ENCODE peak calls at places on chromosomes 5 and 9, in five cellular contexts. One of them, this sample, is unnamed.

GRCh38 chr9:136443087-136443486 is 3.4 kb upstream of the INPP5E start:
- DNase-seq in BJ: no peak
- DNase-seq in HFF-Myc: no peak
- DNase-seq in body of pancreas: no peak
- DNase-seq in astrocyte of the spinal cord: no peak
- DNase-seq in this sample: no peak

GRCh38 chr9:22773501-22774220 is 327.0 kb downstream of the DMRTA1 start:
- DNase-seq in HFF-Myc: no peak
- DNase-seq in body of pancreas: no peak
- DNase-seq in BJ: no peak
- DNase-seq in astrocyte of the spinal cord: no peak
- DNase-seq in this sample: no peak

GRCh38 chr9:81632599-81632998 is 56.7 kb downstream of the TLE1 start:
- DNase-seq in BJ: peak
- DNase-seq in astrocyte of the spinal cord: peak
- DNase-seq in body of pancreas: no peak
- DNase-seq in HFF-Myc: no peak
- DNase-seq in this sample: no peak

GRCh38 chr5:170438581-170438980 is 49.4 kb upstream of the KCNMB1 start:
- DNase-seq in BJ: no peak
- DNase-seq in body of pancreas: no peak
- DNase-seq in HFF-Myc: no peak
- DNase-seq in astrocyte of the spinal cord: no peak
- DNase-seq in this sample: no peak

GRCh38 chr5:98096155-98096554 is 677.3 kb upstream of the RGMB start:
- DNase-seq in astrocyte of the spinal cord: peak
- DNase-seq in BJ: peak
- DNase-seq in body of pancreas: no peak
- DNase-seq in HFF-Myc: no peak
- DNase-seq in this sample: no peak

GRCh38 chr5:138696501-138696900 is 56.7 kb upstream of the CTNNA1 start:
- DNase-seq in body of pancreas: no peak
- DNase-seq in astrocyte of the spinal cord: peak
- DNase-seq in HFF-Myc: no peak
- DNase-seq in BJ: no peak
- DNase-seq in this sample: no peak

GRCh38 chr9:112007575-112008240 is 111.1 kb downstream of the UGCG start:
- DNase-seq in HFF-Myc: no peak
- DNase-seq in body of pancreas: no peak
- DNase-seq in BJ: no peak
- DNase-seq in astrocyte of the spinal cord: peak
- DNase-seq in this sample: no peak

GRCh38 chr9:124875501-124875900 is 13.6 kb downstream of the ARPC5L start:
- DNase-seq in astrocyte of the spinal cord: no peak
- DNase-seq in BJ: no peak
- DNase-seq in body of pancreas: no peak
- DNase-seq in HFF-Myc: no peak
- DNase-seq in this sample: no peak

GRCh38 chr5:119063579-119064379 is 7.1 kb upstream of the DMXL1 start:
- DNase-seq in BJ: no peak
- DNase-seq in HFF-Myc: no peak
- DNase-seq in astrocyte of the spinal cord: no peak
- DNase-seq in body of pancreas: no peak
- DNase-seq in this sample: no peak

GRCh38 chr5:133396724-133397123 is 215.6 kb downstream of the FSTL4 start:
- DNase-seq in astrocyte of the spinal cord: no peak
- DNase-seq in BJ: no peak
- DNase-seq in HFF-Myc: no peak
- DNase-seq in body of pancreas: no peak
- DNase-seq in this sample: no peak

GRCh38 chr5:169777112-169777511 is 140.0 kb downstream of the DOCK2 start:
- DNase-seq in body of pancreas: no peak
- DNase-seq in astrocyte of the spinal cord: no peak
- DNase-seq in HFF-Myc: no peak
- DNase-seq in BJ: no peak
- DNase-seq in this sample: no peak

GRCh38 chr5:139611703-139612584 is 36.2 kb upstream of the CXXC5 start:
- DNase-seq in BJ: no peak
- DNase-seq in body of pancreas: no peak
- DNase-seq in astrocyte of the spinal cord: no peak
- DNase-seq in HFF-Myc: no peak
- DNase-seq in this sample: no peak

GRCh38 chr5:133244242-133244641 is 192.4 kb downstream of the HSPA4 start:
- DNase-seq in astrocyte of the spinal cord: no peak
- DNase-seq in BJ: no peak
- DNase-seq in body of pancreas: no peak
- DNase-seq in HFF-Myc: no peak
- DNase-seq in this sample: no peak

GRCh38 chr5:96868603-96869371 is 7.5 kb upstream of the ERAP2 start:
- DNase-seq in astrocyte of the spinal cord: peak
- DNase-seq in HFF-Myc: no peak
- DNase-seq in body of pancreas: no peak
- DNase-seq in BJ: no peak
- DNase-seq in this sample: no peak

GRCh38 chr5:77168884-77169254 is 41.6 kb upstream of the PDE8B start:
- DNase-seq in BJ: no peak
- DNase-seq in HFF-Myc: no peak
- DNase-seq in astrocyte of the spinal cord: no peak
- DNase-seq in body of pancreas: no peak
- DNase-seq in this sample: no peak

GRCh38 chr5:15966651-15967050 is 212.9 kb downstream of the MARCHF11 start:
- DNase-seq in astrocyte of the spinal cord: no peak
- DNase-seq in BJ: peak
- DNase-seq in HFF-Myc: no peak
- DNase-seq in body of pancreas: no peak
- DNase-seq in this sample: no peak

GRCh38 chr5:67640011-67640410 is 443.4 kb upstream of the CD180 start:
- DNase-seq in body of pancreas: no peak
- DNase-seq in astrocyte of the spinal cord: no peak
- DNase-seq in BJ: no peak
- DNase-seq in HFF-Myc: no peak
- DNase-seq in this sample: no peak

GRCh38 chr5:141328231-141328630 is 2.1 kb upstream of the PCDHGA1 start:
- DNase-seq in body of pancreas: no peak
- DNase-seq in HFF-Myc: no peak
- DNase-seq in BJ: no peak
- DNase-seq in astrocyte of the spinal cord: no peak
- DNase-seq in this sample: no peak

GRCh38 chr5:87302061-87302460 is 34.4 kb downstream of the RASA1 start:
- DNase-seq in BJ: peak
- DNase-seq in body of pancreas: no peak
- DNase-seq in HFF-Myc: peak
- DNase-seq in astrocyte of the spinal cord: peak
- DNase-seq in this sample: no peak

GRCh38 chr5:132394681-132395259 is 25.3 kb downstream of the SLC22A5 start:
- DNase-seq in HFF-Myc: no peak
- DNase-seq in body of pancreas: no peak
- DNase-seq in astrocyte of the spinal cord: no peak
- DNase-seq in BJ: no peak
- DNase-seq in this sample: no peak

GRCh38 chr5:177443144-177443983 is 3.2 kb upstream of the PRR7 start:
- DNase-seq in astrocyte of the spinal cord: no peak
- DNase-seq in BJ: no peak
- DNase-seq in body of pancreas: no peak
- DNase-seq in HFF-Myc: no peak
- DNase-seq in this sample: no peak

GRCh38 chr5:39532511-39532910 is 107.7 kb upstream of the DAB2 start:
- DNase-seq in body of pancreas: no peak
- DNase-seq in HFF-Myc: no peak
- DNase-seq in BJ: no peak
- DNase-seq in astrocyte of the spinal cord: no peak
- DNase-seq in this sample: no peak

GRCh38 chr9:131178382-131178781 is 53.0 kb downstream of the NUP214 start:
- DNase-seq in HFF-Myc: peak
- DNase-seq in BJ: no peak
- DNase-seq in body of pancreas: peak
- DNase-seq in astrocyte of the spinal cord: peak
- DNase-seq in this sample: peak

GRCh38 chr9:131178895-131179294 is 53.5 kb downstream of the NUP214 start:
- DNase-seq in BJ: no peak
- DNase-seq in HFF-Myc: no peak
- DNase-seq in astrocyte of the spinal cord: no peak
- DNase-seq in body of pancreas: no peak
- DNase-seq in this sample: no peak

GRCh38 chr9:131179561-131180219 is 54.3 kb downstream of the NUP214 start:
- DNase-seq in HFF-Myc: peak
- DNase-seq in astrocyte of the spinal cord: peak
- DNase-seq in body of pancreas: no peak
- DNase-seq in BJ: peak
- DNase-seq in this sample: no peak

GRCh38 chr9:131180454-131180853 is 55.1 kb downstream of the NUP214 start:
- DNase-seq in BJ: peak
- DNase-seq in HFF-Myc: no peak
- DNase-seq in astrocyte of the spinal cord: peak
- DNase-seq in body of pancreas: no peak
- DNase-seq in this sample: no peak

DNA sequence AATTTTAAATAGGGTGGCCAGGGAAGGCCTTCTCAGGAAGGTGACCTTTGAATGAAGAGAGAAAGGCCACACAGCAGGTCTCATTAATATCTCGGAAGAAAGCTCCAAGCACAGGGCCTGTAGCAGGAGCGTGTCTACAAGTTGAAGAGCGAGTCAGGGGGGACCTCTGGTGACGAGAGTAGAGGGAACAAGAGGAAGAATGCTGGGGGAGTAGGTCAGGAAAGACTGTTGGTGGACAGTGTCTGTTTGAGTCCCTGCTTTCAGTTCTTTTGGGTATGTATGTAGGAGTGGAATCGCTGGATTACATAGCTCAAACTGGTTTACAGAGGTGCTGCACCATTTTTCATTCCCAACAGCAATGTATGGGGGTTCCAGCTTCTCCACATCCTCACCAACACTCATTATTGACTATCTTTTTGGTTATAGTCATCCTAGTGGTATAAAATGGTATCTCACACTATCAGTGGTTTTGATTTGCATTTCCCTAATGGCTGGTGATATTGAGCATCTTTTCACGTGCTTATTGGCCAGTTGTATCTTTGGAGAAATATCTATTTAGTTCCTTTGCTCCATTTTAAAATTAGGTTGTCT is 55.8 kb downstream of the NUP214 start:
- DNase-seq in astrocyte of the spinal cord: no peak
- DNase-seq in BJ: no peak
- DNase-seq in body of pancreas: no peak
- DNase-seq in HFF-Myc: no peak
- DNase-seq in this sample: no peak
- TF ChIP-seq CTCF in astrocyte of the spinal cord: peak
- TF ChIP-seq CTCF in BJ: no peak
- TF ChIP-seq CTCF in body of pancreas: no peak
- TF ChIP-seq CTCF in HFF-Myc: no peak
- TF ChIP-seq CTCF in this sample: peak

GRCh38 chr5:14531668-14532067 is 49.9 kb upstream of the OTULINL start:
- DNase-seq in astrocyte of the spinal cord: no peak
- DNase-seq in HFF-Myc: no peak
- DNase-seq in BJ: no peak
- DNase-seq in body of pancreas: no peak
- DNase-seq in this sample: no peak
- TF ChIP-seq CTCF in astrocyte of the spinal cord: no peak
- TF ChIP-seq CTCF in HFF-Myc: no peak
- TF ChIP-seq CTCF in BJ: no peak
- TF ChIP-seq CTCF in body of pancreas: no peak
- TF ChIP-seq CTCF in this sample: no peak

GRCh38 chr9:4226331-4227250 is 73.3 kb downstream of the GLIS3 start:
- DNase-seq in body of pancreas: no peak
- DNase-seq in HFF-Myc: no peak
- DNase-seq in astrocyte of the spinal cord: no peak
- DNase-seq in BJ: no peak
- DNase-seq in this sample: no peak

GRCh38 chr9:4228142-4228541 is 71.7 kb downstream of the GLIS3 start:
- DNase-seq in astrocyte of the spinal cord: no peak
- DNase-seq in HFF-Myc: no peak
- DNase-seq in body of pancreas: no peak
- DNase-seq in BJ: no peak
- DNase-seq in this sample: no peak

GRCh38 chr9:4224181-4224580 is 75.7 kb downstream of the GLIS3 start:
- DNase-seq in body of pancreas: no peak
- DNase-seq in HFF-Myc: no peak
- DNase-seq in BJ: no peak
- DNase-seq in astrocyte of the spinal cord: no peak
- DNase-seq in this sample: no peak

GRCh38 chr9:4223434-4223833 is 76.4 kb downstream of the GLIS3 start:
- DNase-seq in BJ: no peak
- DNase-seq in astrocyte of the spinal cord: no peak
- DNase-seq in body of pancreas: no peak
- DNase-seq in HFF-Myc: no peak
- DNase-seq in this sample: no peak

GRCh38 chr9:4225291-4226119 is 74.4 kb downstream of the GLIS3 start:
- DNase-seq in BJ: peak
- DNase-seq in HFF-Myc: peak
- DNase-seq in body of pancreas: no peak
- DNase-seq in astrocyte of the spinal cord: peak
- DNase-seq in this sample: no peak
- TF ChIP-seq CTCF in BJ: peak
- TF ChIP-seq CTCF in HFF-Myc: peak
- TF ChIP-seq CTCF in body of pancreas: no peak
- TF ChIP-seq CTCF in astrocyte of the spinal cord: peak
- TF ChIP-seq CTCF in this sample: no peak

GRCh38 chr5:37725185-37725584 is 114.7 kb downstream of the GDNF start:
- DNase-seq in astrocyte of the spinal cord: no peak
- DNase-seq in HFF-Myc: no peak
- DNase-seq in BJ: no peak
- DNase-seq in body of pancreas: no peak
- DNase-seq in this sample: no peak

GRCh38 chr5:37723147-37723961 is 116.5 kb downstream of the GDNF start:
- DNase-seq in astrocyte of the spinal cord: peak
- DNase-seq in body of pancreas: no peak
- DNase-seq in BJ: no peak
- DNase-seq in HFF-Myc: no peak
- DNase-seq in this sample: no peak

GRCh38 chr5:37722236-37723146 is 117.3 kb downstream of the GDNF start:
- DNase-seq in astrocyte of the spinal cord: peak
- DNase-seq in HFF-Myc: peak
- DNase-seq in BJ: peak
- DNase-seq in body of pancreas: no peak
- DNase-seq in this sample: no peak

GRCh38 chr5:37727238-37727637 is 112.6 kb downstream of the GDNF start:
- DNase-seq in astrocyte of the spinal cord: no peak
- DNase-seq in body of pancreas: no peak
- DNase-seq in HFF-Myc: no peak
- DNase-seq in BJ: no peak
- DNase-seq in this sample: no peak

DNA sequence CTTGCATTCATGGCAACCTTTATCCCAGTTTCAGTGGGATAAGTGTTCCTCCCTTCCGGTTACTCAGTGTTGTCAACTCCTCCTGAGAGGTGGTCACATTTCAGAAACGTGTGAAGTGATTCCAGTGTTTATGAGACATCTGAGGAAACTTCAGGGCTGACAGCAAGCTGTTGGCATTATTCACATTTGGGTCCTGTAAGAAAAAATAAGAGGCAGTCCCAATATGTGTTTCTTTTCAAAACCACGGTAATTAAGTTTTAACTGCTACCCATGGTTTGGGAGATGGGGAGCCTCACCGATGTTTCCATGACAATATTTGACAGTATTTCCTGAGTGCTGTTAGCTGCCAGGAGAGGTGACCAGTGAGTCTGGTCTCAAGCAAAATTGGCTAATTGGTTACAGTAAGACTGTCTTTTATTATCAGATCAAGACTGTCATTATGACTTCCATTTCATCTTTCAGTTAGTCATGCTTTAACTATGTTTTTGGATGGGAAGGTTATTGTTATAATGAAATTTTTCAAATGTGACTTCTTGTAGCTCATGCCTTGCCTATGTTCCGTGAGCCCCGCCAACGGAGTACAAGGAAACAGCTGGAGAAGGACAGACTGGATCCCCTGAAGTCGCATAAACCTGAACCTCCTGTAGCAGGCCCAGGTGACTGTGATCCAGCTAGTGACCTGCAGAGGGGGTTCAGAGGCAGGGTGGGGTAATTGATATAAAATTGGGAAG is 115.3 kb downstream of the GDNF start:
- DNase-seq in BJ: no peak
- DNase-seq in HFF-Myc: no peak
- DNase-seq in body of pancreas: no peak
- DNase-seq in astrocyte of the spinal cord: peak
- DNase-seq in this sample: no peak
- TF ChIP-seq CTCF in BJ: no peak
- TF ChIP-seq CTCF in HFF-Myc: no peak
- TF ChIP-seq CTCF in body of pancreas: no peak
- TF ChIP-seq CTCF in astrocyte of the spinal cord: peak
- TF ChIP-seq CTCF in this sample: no peak

This sample was measured in thoracic aorta.